ENCODE peak calls at places on chromosomes 13 and 19, in five cellular contexts. T is H1, C is GM12878, S is NT2/D1, E is HepG2. R is an unnamed sample.

GRCh38 chr19:40671404-40671803 is 19.0 kb downstream of the NUMBL start:
- DNase-seq in T (no peak), C (no peak), S (no peak), E (no peak), R (no peak)

GRCh38 chr13:113845055-113845454 is 18.8 kb downstream of the GAS6 start:
- DNase-seq in T (no peak), C (no peak), S (no peak), E (peak), R (no peak)

GRCh38 chr13:104979281-104979680 is 1556.2 kb downstream of the EFNB2 start:
- DNase-seq in T (no peak), C (no peak), S (no peak), E (no peak), R (no peak)

GRCh38 chr13:59360108-59360507 is 803.6 kb downstream of the DIAPH3 start:
- DNase-seq in T (no peak), C (no peak), S (no peak), E (no peak), R (no peak)

GRCh38 chr13:30143671-30144400 is 163.5 kb downstream of the KATNAL1 start:
- DNase-seq in T (no peak), C (no peak), S (no peak), E (no peak), R (no peak)

GRCh38 chr19:38152461-38153379 is 71.3 kb downstream of the DPF1 start:
- DNase-seq in T (no peak), C (no peak), S (no peak), E (no peak), R (no peak)

GRCh38 chr19:40356681-40357595 is 8.4 kb downstream of the PLD3 start:
- DNase-seq in T (no peak), C (no peak), S (no peak), E (no peak), R (no peak)

GRCh38 chr19:38093154-38093553 is 130.9 kb downstream of the DPF1 start:
- DNase-seq in T (no peak), C (no peak), S (no peak), E (no peak), R (no peak)

GRCh38 chr19:2483084-2483483 is 7.2 kb downstream of the GADD45B start:
- DNase-seq in T (no peak), C (no peak), S (no peak), E (no peak), R (no peak)

GRCh38 chr13:91652389-91652788 is 254.0 kb downstream of the GPC5 start:
- DNase-seq in T (no peak), C (no peak), S (peak), E (no peak), R (no peak)

GRCh38 chr13:96090240-96091101 is 564 bp downstream of the HS6ST3 start:
- DNase-seq in T (peak), C (no peak), S (no peak), E (no peak), R (peak)

GRCh38 chr19:10421981-10422461 is 1.7 kb downstream of the PDE4A start:
- DNase-seq in T (no peak), C (no peak), S (no peak), E (no peak), R (no peak)

GRCh38 chr19:10419200-10419645 is 1.1 kb upstream of the PDE4A start:
- DNase-seq in T (no peak), C (no peak), S (no peak), E (no peak), R (no peak)

GRCh38 chr19:10421240-10421948 is 1.1 kb downstream of the PDE4A start:
- DNase-seq in T (no peak), C (no peak), S (no peak), E (no peak), R (no peak)

GRCh38 chr19:10419646-10420443 is 493 bp upstream of the PDE4A start:
- DNase-seq in T (peak), C (no peak), S (peak), E (no peak), R (peak)

GRCh38 chr19:10420444-10421239 is at the start of gene PDE4A:
- DNase-seq in T (peak), C (no peak), S (no peak), E (no peak), R (no peak)
- TF ChIP-seq SUZ12 in T (no peak), C (no peak), S (no peak), E (no peak), R (no peak)

DNA sequence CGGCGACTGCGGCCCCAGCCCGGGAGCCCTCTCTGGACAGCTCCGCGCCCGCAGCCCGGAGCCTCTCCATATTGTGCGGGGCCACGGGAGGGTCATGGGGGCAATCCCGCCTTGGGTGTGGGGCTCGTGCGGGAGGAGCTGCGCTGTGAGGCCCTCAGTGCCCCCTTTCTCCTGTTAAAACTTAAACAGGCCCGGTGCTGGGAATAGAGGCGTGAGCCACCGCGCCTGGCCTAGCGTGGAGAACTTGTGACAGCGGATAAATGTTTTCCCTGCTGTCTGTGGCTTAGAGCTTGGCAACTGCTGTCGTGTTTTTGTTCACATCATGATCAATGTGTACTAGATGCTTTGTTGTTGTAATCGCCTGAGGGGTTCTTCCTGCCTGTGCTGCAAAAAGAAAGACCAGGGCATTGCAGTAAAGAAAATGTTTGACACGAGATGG is 588 bp downstream of the ZNF844 start:
- DNase-seq in T (peak), C (no peak), S (no peak), E (no peak), R (no peak)
- TF ChIP-seq SUZ12 in T (no peak), C (no peak), S (no peak), E (no peak), R (no peak)

GRCh38 chr13:46631184-46631542 is 78.2 kb downstream of the LRCH1 start:
- DNase-seq in T (no peak), C (no peak), S (no peak), E (no peak), R (no peak)

GRCh38 chr13:46636451-46636850 is 83.5 kb downstream of the LRCH1 start:
- DNase-seq in T (no peak), C (no peak), S (no peak), E (no peak), R (no peak)

GRCh38 chr13:46630419-46631183 is 77.6 kb downstream of the LRCH1 start:
- DNase-seq in T (no peak), C (no peak), S (no peak), E (no peak), R (no peak)

GRCh38 chr13:46632171-46632570 is 79.2 kb downstream of the LRCH1 start:
- DNase-seq in T (no peak), C (no peak), S (no peak), E (no peak), R (no peak)

GRCh38 chr13:46633416-46633815 is 80.4 kb downstream of the LRCH1 start:
- DNase-seq in T (no peak), C (no peak), S (no peak), E (peak), R (no peak)
- TF ChIP-seq SUZ12 in T (no peak), C (no peak), S (no peak), E (no peak), R (no peak)

DNA sequence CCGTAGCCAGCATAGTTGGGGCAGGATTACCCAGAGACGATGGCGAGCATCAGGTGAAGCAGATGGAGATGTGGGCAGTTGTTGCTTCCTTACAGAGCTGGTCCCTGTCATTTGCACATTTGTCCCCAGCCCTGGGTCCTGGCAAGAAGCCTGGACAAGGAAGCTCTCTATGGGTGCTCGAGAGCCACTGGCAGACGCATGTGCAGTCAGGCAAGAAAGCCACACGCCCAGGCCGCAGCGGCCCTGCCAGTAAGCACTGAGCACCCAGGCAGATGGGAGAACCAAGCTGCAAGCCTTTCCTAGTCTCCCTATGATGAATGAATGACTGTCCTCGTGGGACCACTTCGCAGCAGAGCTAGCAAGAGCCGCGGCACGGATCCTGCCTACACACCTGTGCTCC is 182.8 kb downstream of the FOXO1 start:
- DNase-seq in T (no peak), C (no peak), S (no peak), E (no peak), R (no peak)
- TF ChIP-seq SUZ12 in T (no peak), C (no peak), S (no peak), E (no peak), R (no peak)

GRCh38 chr19:46221981-46222610 is 7.4 kb upstream of the IGFL1 start:
- DNase-seq in T (peak), C (no peak), S (no peak), E (no peak), R (peak)
- TF ChIP-seq SUZ12 in T (no peak), C (no peak), S (no peak), E (no peak), R (no peak)

GRCh38 chr13:71524245-71525002 is 342.6 kb downstream of the DACH1 start:
- DNase-seq in T (no peak), C (no peak), S (no peak), E (no peak), R (no peak)
- TF ChIP-seq SUZ12 in T (no peak), C (no peak), S (no peak), E (no peak), R (no peak)

GRCh38 chr13:39676315-39676876 is 20.9 kb downstream of the COG6 start:
- DNase-seq in T (no peak), C (no peak), S (peak), E (peak), R (no peak)
- TF ChIP-seq SUZ12 in T (no peak), C (no peak), S (no peak), E (no peak), R (no peak)

DNA sequence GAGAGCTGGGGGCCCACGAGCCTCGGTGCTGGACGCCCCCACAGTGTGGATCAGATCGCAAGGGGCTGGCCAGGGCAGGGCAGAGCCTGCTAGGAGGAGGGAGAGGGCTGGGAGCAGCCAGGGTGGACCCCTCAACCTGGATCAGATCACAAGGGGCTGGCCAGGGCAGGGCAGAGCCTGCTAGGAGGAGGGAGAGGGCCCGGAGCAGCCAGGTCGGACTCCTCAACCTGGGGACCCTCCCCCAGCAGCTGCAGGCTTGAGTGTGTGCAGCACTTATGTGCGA is 126.6 kb downstream of the KDM4B start:
- DNase-seq in T (no peak), C (no peak), S (no peak), E (no peak), R (no peak)
- TF ChIP-seq SUZ12 in T (no peak), C (no peak), S (no peak), E (no peak), R (no peak)

GRCh38 chr19:5714819-5715218 is 5.1 kb downstream of the LONP1 start:
- DNase-seq in T (no peak), C (no peak), S (no peak), E (no peak), R (no peak)
- TF ChIP-seq SUZ12 in T (no peak), C (no peak), S (no peak), E (no peak), R (no peak)